ENCODE peak calls at places on chromosomes 3 and 15, in six cellular contexts. W is stimulated activated CD4-positive, alpha-beta T cell treated with anti-CD3 and anti-CD28 coated beads, TNF-alpha, amount 100 ng/mL, for 4 hours; X is Right ventricle myocardium superior; H is AG20443; U is HuH-7; A is IMR-90. O is an unnamed sample.

GRCh38 chr3:142828703-142829304 is 60.1 kb downstream of the PCOLCE2 start:
- DNase-seq in W (peak), X (peak), H (peak), U (peak), A (peak), O (peak)

GRCh38 chr15:52496776-52497470 is 31.8 kb downstream of the MYO5A start:
- DNase-seq in W (no peak), X (no peak), H (no peak), U (no peak), A (peak), O (no peak)

GRCh38 chr15:42088801-42089640 is 5.3 kb downstream of the PLA2G4D start:
- DNase-seq in W (no peak), X (no peak), H (no peak), U (no peak), A (no peak), O (no peak)

GRCh38 chr15:43258781-43259180 is 7.9 kb downstream of the TGM5 start:
- DNase-seq in W (no peak), X (no peak), H (no peak), U (no peak), A (no peak), O (no peak)

GRCh38 chr3:194575484-194576210 is 57.6 kb downstream of the TMEM44 start:
- DNase-seq in W (no peak), X (peak), H (peak), U (no peak), A (peak), O (peak)

GRCh38 chr3:126851934-126852333 is 131.0 kb upstream of the PLXNA1 start:
- DNase-seq in W (no peak), X (no peak), H (no peak), U (no peak), A (no peak), O (no peak)

GRCh38 chr15:22961661-22962221 is 18.4 kb downstream of the CYFIP1 start:
- DNase-seq in W (no peak), X (no peak), H (no peak), U (no peak), A (peak), O (peak)

GRCh38 chr3:15628967-15629366 is 27.4 kb downstream of the BTD start:
- DNase-seq in W (no peak), X (no peak), H (no peak), U (no peak), A (no peak), O (peak)

GRCh38 chr15:73927003-73927475 is 777 bp downstream of the LOXL1 start:
- DNase-seq in W (no peak), X (peak), H (peak), U (peak), A (no peak), O (peak)

GRCh38 chr3:23668430-23668904 is 137.3 kb upstream of the UBE2E1 start:
- DNase-seq in W (no peak), X (no peak), H (peak), U (no peak), A (peak), O (peak)

GRCh38 chr15:41031232-41032078 is 78.2 kb downstream of the CHAC1 start:
- DNase-seq in W (no peak), X (no peak), H (no peak), U (no peak), A (no peak), O (peak)

GRCh38 chr3:10400749-10401495 is 80.0 kb upstream of the SEC13 start:
- DNase-seq in W (no peak), X (no peak), H (no peak), U (no peak), A (no peak), O (peak)

GRCh38 chr3:101873619-101874018 is 24.3 kb downstream of the NFKBIZ start:
- DNase-seq in W (no peak), X (no peak), H (no peak), U (no peak), A (peak), O (peak)

GRCh38 chr15:71650603-71651002 is 159.8 kb upstream of the NR2E3 start:
- DNase-seq in W (no peak), X (no peak), H (no peak), U (no peak), A (no peak), O (peak)

GRCh38 chr3:166324401-166324800 is 487.2 kb upstream of the BCHE start:
- DNase-seq in W (no peak), X (no peak), H (no peak), U (no peak), A (no peak), O (no peak)

GRCh38 chr15:40633178-40633577 is 39.1 kb downstream of the KNL1 start:
- DNase-seq in W (no peak), X (no peak), H (no peak), U (no peak), A (peak), O (no peak)

GRCh38 chr15:55992769-55993110 is 672 bp downstream of the NEDD4 start:
- DNase-seq in W (no peak), X (no peak), H (no peak), U (no peak), A (peak), O (peak)

GRCh38 chr15:83786336-83786735 is 132.4 kb downstream of the ADAMTSL3 start:
- DNase-seq in W (no peak), X (no peak), H (no peak), U (no peak), A (no peak), O (no peak)

GRCh38 chr3:126083511-126083912 is 412 bp downstream of the SLC41A3 start:
- DNase-seq in W (no peak), X (peak), H (peak), U (peak), A (peak), O (peak)

GRCh38 chr3:72957303-72957702 is 39.3 kb upstream of the PPP4R2 start:
- DNase-seq in W (no peak), X (peak), H (no peak), U (peak), A (no peak), O (no peak)

GRCh38 chr15:101022876-101023275 is 103.7 kb downstream of the LRRK1 start:
- DNase-seq in W (no peak), X (no peak), H (no peak), U (no peak), A (no peak), O (no peak)

GRCh38 chr3:52104664-52105281 is 48.4 kb upstream of the DUSP7 start:
- DNase-seq in W (no peak), X (peak), H (no peak), U (no peak), A (no peak), O (no peak)

GRCh38 chr3:119681279-119681678 is 4.1 kb upstream of the COX17 start:
- DNase-seq in W (no peak), X (no peak), H (peak), U (peak), A (peak), O (peak)

GRCh38 chr3:140234256-140234655 is 299.3 kb downstream of the CLSTN2 start:
- DNase-seq in W (no peak), X (no peak), H (no peak), U (no peak), A (no peak), O (no peak)

GRCh38 chr15:101488300-101489164 is 975 bp downstream of the PCSK6 start:
- DNase-seq in W (no peak), X (no peak), H (no peak), U (peak), A (no peak), O (no peak)

GRCh38 chr3:10522646-10523303 is 17.4 kb upstream of the ATP2B2 start:
- DNase-seq in W (no peak), X (no peak), H (no peak), U (no peak), A (no peak), O (no peak)

GRCh38 chr15:68791431-68792283 is 29.0 kb downstream of the ANP32A start:
- DNase-seq in W (peak), X (no peak), H (no peak), U (no peak), A (no peak), O (no peak)

GRCh38 chr3:12508316-12508715 is 24.0 kb downstream of the TSEN2 start:
- DNase-seq in W (no peak), X (no peak), H (peak), U (no peak), A (peak), O (peak)

GRCh38 chr3:51550080-51550819 is 11.7 kb downstream of the RAD54L2 start:
- DNase-seq in W (no peak), X (no peak), H (no peak), U (no peak), A (no peak), O (peak)

GRCh38 chr3:23455084-23455483 is 252.0 kb downstream of the UBE2E2 start:
- DNase-seq in W (no peak), X (no peak), H (peak), U (no peak), A (peak), O (peak)

GRCh38 chr3:159804726-159805410 is 183.8 kb upstream of the IL12A start:
- DNase-seq in W (no peak), X (peak), H (peak), U (peak), A (peak), O (peak)

GRCh38 chr15:77035584-77035983 is 35.3 kb downstream of the TSPAN3 start:
- DNase-seq in W (no peak), X (peak), H (no peak), U (no peak), A (no peak), O (no peak)

GRCh38 chr15:83973816-83974215 is 261.8 kb upstream of the GOLGA6L4 start:
- DNase-seq in W (no peak), X (no peak), H (no peak), U (peak), A (peak), O (no peak)

GRCh38 chr15:71551566-71551965 is 258.8 kb upstream of the NR2E3 start:
- DNase-seq in W (no peak), X (no peak), H (no peak), U (no peak), A (no peak), O (no peak)

GRCh38 chr3:23826382-23827061 is 20.8 kb downstream of the UBE2E1 start:
- DNase-seq in W (no peak), X (no peak), H (no peak), U (no peak), A (no peak), O (peak)

GRCh38 chr15:68307131-68307928 is 29.8 kb downstream of the FEM1B start:
- DNase-seq in W (no peak), X (no peak), H (no peak), U (peak), A (no peak), O (no peak)

GRCh38 chr3:58707390-58707930 is 40.9 kb upstream of the FAM3D start:
- DNase-seq in W (no peak), X (no peak), H (no peak), U (no peak), A (no peak), O (no peak)

GRCh38 chr15:31457161-31457560 is 130.5 kb downstream of the KLF13 start:
- DNase-seq in W (no peak), X (no peak), H (peak), U (no peak), A (no peak), O (peak)